ENCODE peak calls at places on chromosomes 3 and 15, in four cellular contexts. M is A549, A is substantia nigra, W is tibial artery. L is an unnamed sample.

GRCh38 chr15:99683000-99683670 is 50.1 kb downstream of the LYSMD4 start:
- DNase-seq in M (no peak), A (no peak), W (no peak), L (no peak)

GRCh38 chr3:141485578-141486415 is 1.0 kb upstream of the RASA2 start:
- DNase-seq in M (peak), A (no peak), W (no peak), L (no peak)

GRCh38 chr3:159418571-159419526 is 569.8 kb upstream of the IL12A start:
- DNase-seq in M (no peak), A (no peak), W (no peak), L (no peak)

GRCh38 chr3:105868450-105868744 is 415 bp downstream of the CBLB start:
- DNase-seq in M (peak), A (peak), W (peak), L (peak)

GRCh38 chr3:114213669-114214541 is 23.5 kb downstream of the ZNF80 start:
- DNase-seq in M (no peak), A (no peak), W (no peak), L (no peak)

GRCh38 chr15:88802250-88802990 is 816 bp upstream of the ACAN start:
- DNase-seq in M (no peak), A (no peak), W (no peak), L (no peak)

GRCh38 chr3:125515421-125515820 is 4.6 kb downstream of the SNX4 start:
- DNase-seq in M (no peak), A (no peak), W (no peak), L (no peak)

GRCh38 chr3:48002787-48003186 is 13.4 kb downstream of the MAP4 start:
- DNase-seq in M (no peak), A (no peak), W (no peak), L (no peak)

GRCh38 chr3:157624801-157625200 is 121.6 kb upstream of the VEPH1 start:
- DNase-seq in M (no peak), A (no peak), W (no peak), L (no peak)

GRCh38 chr15:50751394-50751793 is 14.1 kb downstream of the SPPL2A start:
- DNase-seq in M (no peak), A (no peak), W (no peak), L (no peak)

GRCh38 chr15:78004919-78005634 is 72.4 kb downstream of the TBC1D2B start:
- DNase-seq in M (no peak), A (peak), W (peak), L (peak)

GRCh38 chr3:174862101-174862500 is 3.0 kb downstream of the NAALADL2 start:
- DNase-seq in M (peak), A (no peak), W (no peak), L (no peak)

GRCh38 chr15:33985287-33985686 is 17.0 kb downstream of the CHRM5 start:
- DNase-seq in M (no peak), A (peak), W (no peak), L (no peak)

GRCh38 chr3:104438761-104439160 is 927.9 kb upstream of the ALCAM start:
- DNase-seq in M (no peak), A (no peak), W (no peak), L (no peak)

GRCh38 chr3:104437891-104438290 is 928.8 kb upstream of the ALCAM start:
- DNase-seq in M (no peak), A (peak), W (no peak), L (peak)

GRCh38 chr3:104436536-104436935 is 930.2 kb upstream of the ALCAM start:
- DNase-seq in M (no peak), A (no peak), W (no peak), L (no peak)

DNA sequence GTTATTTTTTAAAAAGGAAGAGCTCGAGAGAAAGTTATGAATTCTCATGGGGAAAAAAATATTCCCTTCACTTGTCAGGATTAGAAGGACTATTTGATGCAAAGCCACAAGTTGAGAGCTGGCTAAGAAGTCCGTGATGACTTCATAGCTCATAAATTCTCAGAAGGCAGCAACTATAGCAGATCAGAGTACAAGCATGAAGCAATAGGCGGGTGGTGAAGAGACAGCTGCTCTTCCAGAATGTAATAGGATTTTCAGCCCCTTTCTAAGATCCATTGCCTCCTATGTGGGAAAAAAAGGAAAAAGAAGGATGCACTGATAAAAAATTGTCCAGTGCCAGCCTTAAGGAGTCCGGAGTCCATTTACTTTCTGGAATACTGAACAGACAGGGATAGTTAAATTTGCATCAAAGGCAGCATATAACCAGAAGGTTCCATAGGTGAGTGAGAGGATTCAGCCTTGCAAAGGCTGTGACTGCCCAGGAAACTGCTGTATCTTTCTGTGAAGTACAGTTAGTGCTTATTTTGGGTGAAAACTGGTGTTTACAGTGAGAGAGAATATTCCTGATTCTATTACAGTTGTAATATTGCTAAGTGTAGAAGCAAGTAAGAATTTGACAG is 929.5 kb upstream of the ALCAM start:
- DNase-seq in M (peak), A (no peak), W (no peak), L (no peak)
- H3K27ac ChIP-seq in M (peak), A (peak), W (no peak), L (peak)

DNA sequence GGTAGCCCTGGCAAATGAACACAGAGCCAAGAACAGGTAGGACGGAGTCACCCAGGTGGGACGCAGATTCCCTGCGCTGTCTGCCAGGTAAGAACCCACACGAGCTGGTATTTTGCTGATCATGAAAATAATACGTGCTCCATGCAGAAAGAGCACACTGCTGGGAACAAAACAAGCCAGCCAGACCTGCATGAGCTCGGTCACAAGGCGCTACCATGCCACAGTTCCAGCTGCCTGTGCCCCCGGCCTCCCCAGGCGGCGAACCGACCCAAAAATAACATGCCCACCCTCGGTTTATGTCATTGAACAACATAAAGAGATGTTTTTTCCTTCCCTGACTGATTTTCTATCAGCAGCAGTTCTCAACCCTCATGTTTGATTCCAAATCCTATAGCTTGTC is 25.8 kb downstream of the CYFIP1 start:
- DNase-seq in M (no peak), A (no peak), W (no peak), L (no peak)
- H3K27ac ChIP-seq in M (no peak), A (no peak), W (peak), L (peak)

DNA sequence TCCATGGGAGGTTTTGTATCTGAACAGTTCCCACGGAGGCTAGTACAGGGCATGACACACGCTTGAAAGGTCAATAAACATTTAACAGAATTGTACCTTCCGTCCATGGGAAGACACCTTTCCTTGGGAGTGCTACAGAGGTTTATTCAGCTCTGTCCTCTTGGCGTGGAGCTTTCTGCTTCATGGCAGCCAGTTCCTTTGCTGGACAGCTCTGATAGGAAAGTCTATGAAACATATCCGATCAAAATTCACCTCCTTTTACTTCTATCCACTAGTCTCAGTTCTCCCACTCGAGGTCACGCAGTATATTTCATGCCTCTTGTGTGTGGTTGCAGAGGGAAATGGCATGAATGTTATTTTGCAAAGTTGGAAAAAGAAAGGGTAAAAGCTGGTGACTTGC is 91.2 kb downstream of the PEX5L start:
- DNase-seq in M (no peak), A (no peak), W (no peak), L (no peak)
- H3K27ac ChIP-seq in M (no peak), A (peak), W (no peak), L (peak)

GRCh38 chr3:177672252-177672911 is 475.1 kb upstream of the TBL1XR1 start:
- DNase-seq in M (no peak), A (no peak), W (no peak), L (no peak)
- H3K27ac ChIP-seq in M (no peak), A (no peak), W (no peak), L (no peak)

GRCh38 chr15:55555089-55555488 is 33.1 kb downstream of the PYGO1 start:
- DNase-seq in M (no peak), A (no peak), W (no peak), L (no peak)
- H3K27ac ChIP-seq in M (no peak), A (no peak), W (no peak), L (no peak)

GRCh38 chr15:73631915-73632669 is 1.1 kb downstream of the NPTN start:
- DNase-seq in M (peak), A (no peak), W (peak), L (peak)
- H3K27ac ChIP-seq in M (peak), A (peak), W (peak), L (peak)

GRCh38 chr3:69236808-69237707 is 114.7 kb upstream of the LMOD3 start:
- DNase-seq in M (no peak), A (no peak), W (no peak), L (peak)

GRCh38 chr3:69232447-69232846 is 110.1 kb upstream of the LMOD3 start:
- DNase-seq in M (no peak), A (no peak), W (no peak), L (no peak)

GRCh38 chr3:69226071-69226470 is 103.7 kb upstream of the LMOD3 start:
- DNase-seq in M (no peak), A (no peak), W (no peak), L (no peak)

DNA sequence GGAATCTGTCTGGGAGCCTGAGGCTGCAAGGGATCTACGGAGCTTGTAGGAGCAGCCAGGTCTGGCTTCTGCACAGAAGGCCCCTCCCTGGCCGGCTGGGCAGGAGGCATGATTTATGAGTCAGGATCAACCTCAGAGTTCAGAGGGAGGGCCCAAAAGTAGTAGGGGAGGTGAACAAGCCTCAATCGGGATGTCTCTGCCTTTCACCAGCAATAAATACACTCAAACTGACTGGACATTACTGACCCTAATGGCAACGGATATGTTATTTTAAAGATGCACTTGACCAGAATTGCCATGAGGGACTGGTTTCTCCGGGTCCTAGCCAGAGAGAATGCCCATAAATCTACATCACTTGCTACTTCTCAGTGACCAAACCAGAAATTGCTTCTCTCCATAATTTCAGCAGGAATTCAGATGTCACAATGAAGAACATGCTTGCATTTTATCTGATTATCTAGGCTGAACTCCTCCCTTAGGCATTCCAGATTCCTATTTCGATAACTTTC is 109.6 kb upstream of the LMOD3 start:
- DNase-seq in M (no peak), A (no peak), W (no peak), L (no peak)
- H3K27ac ChIP-seq in M (no peak), A (peak), W (no peak), L (no peak)

GRCh38 chr3:73259841-73260240 is 198.4 kb downstream of the EBLN2 start:
- DNase-seq in M (no peak), A (no peak), W (no peak), L (no peak)

GRCh38 chr3:73258057-73258456 is 196.6 kb downstream of the EBLN2 start:
- DNase-seq in M (no peak), A (no peak), W (no peak), L (no peak)

GRCh38 chr3:73255609-73256029 is 194.2 kb downstream of the EBLN2 start:
- DNase-seq in M (no peak), A (no peak), W (no peak), L (no peak)

GRCh38 chr3:73259291-73259690 is 197.8 kb downstream of the EBLN2 start:
- DNase-seq in M (no peak), A (no peak), W (no peak), L (no peak)

DNA sequence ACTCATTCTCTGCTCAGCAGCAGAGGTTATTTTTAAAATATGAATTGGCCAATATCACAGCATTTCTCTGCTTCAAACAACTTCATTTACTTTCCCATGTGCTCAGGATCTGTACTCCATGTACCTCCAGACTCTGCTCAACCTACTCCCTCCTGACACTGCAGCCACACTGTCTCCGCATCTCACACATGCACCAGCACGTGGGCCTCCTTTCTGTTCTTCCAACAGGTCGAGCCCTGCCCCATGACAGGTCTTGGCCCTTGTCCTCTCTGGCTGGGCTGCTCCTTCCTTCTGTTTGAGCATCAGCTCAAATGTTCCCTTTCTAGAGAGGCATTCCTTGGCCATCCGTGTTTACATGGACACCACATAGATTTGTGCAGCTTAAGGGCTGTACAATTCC is 195.7 kb downstream of the EBLN2 start:
- DNase-seq in M (no peak), A (no peak), W (no peak), L (no peak)
- H3K27ac ChIP-seq in M (no peak), A (no peak), W (no peak), L (no peak)

DNA sequence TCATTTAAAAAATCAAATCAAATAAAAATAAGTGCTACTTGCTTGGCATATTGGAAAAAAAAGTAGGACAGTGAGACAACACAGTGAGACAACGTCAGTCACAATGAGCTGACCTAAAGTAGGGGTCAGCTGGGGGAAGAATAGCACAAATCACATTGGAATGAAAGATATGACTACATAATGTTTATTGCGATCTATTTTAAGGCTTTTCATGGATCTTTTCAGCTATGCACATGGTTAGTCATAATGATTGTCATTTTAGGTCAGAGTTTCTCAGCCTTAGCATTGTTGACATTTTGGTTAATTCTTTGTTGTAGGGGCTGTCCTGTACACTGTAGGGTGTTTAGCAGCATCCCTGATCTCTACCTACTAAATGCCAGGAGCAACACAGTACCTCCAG is 44.5 kb downstream of the CMSS1 start:
- DNase-seq in M (no peak), A (no peak), W (no peak), L (no peak)
- H3K27ac ChIP-seq in M (no peak), A (no peak), W (peak), L (no peak)

GRCh38 chr3:169308654-169309325 is 354.7 kb downstream of the MECOM start:
- DNase-seq in M (no peak), A (no peak), W (no peak), L (no peak)

GRCh38 chr3:169310190-169310918 is 353.2 kb downstream of the MECOM start:
- DNase-seq in M (no peak), A (no peak), W (no peak), L (no peak)

GRCh38 chr3:169305460-169305859 is 358.1 kb downstream of the MECOM start:
- DNase-seq in M (no peak), A (no peak), W (no peak), L (no peak)

DNA sequence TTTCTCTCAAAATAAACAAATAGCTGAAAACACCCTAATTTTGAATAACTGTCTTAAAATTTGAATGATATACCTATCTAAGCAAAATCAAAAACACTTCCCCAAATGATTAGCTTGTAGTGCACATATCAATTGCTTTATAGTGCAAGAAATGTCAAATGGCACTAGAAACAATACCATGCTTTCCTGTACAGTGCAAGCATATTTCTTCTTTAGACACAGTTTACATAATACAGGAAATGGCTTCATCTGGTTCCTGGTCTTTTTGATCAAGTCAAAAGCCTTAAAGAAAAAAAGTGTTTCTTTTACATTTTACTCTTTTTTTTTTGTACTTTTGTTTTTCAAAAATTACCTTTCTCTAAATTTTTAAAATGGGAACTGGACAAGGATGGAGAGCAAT is 352.1 kb downstream of the MECOM start:
- DNase-seq in M (no peak), A (no peak), W (no peak), L (no peak)
- H3K27ac ChIP-seq in M (no peak), A (no peak), W (no peak), L (no peak)